ENCODE peak calls at places on chromosomes 16 and 17, in five cellular contexts. H is IMR-90, P is NCI-H1417, C is stomach, S is ELF-1. D is an unnamed sample.

GRCh38 chr16:86886651-86887050 is 308.3 kb downstream of the FOXL1 start:
- DNase-seq in C (no peak), H (peak), S (peak), P (no peak), D (no peak)

GRCh38 chr17:19762515-19762961 is 14.4 kb upstream of the ALDH3A1 start:
- DNase-seq in S (peak), H (peak), P (peak), C (peak), D (peak)

GRCh38 chr16:55505333-55506015 is 3.4 kb upstream of the LPCAT2 start:
- DNase-seq in C (no peak), P (no peak), S (no peak), H (no peak), D (no peak)

GRCh38 chr17:72935984-72936383 is 156.5 kb downstream of the SLC39A11 start:
- DNase-seq in H (no peak), C (no peak), S (no peak), P (no peak), D (no peak)

GRCh38 chr16:48408688-48409087 is 23.5 kb upstream of the SIAH1 start:
- DNase-seq in H (peak), P (no peak), S (no peak), C (peak), D (peak)

GRCh38 chr17:28366605-28367004 is 1.6 kb upstream of the SEBOX start:
- DNase-seq in C (no peak), P (no peak), H (no peak), S (no peak), D (no peak)

GRCh38 chr17:19361326-19361725 is 1.2 kb downstream of the B9D1 start:
- DNase-seq in C (no peak), S (no peak), P (no peak), H (no peak), D (no peak)

GRCh38 chr16:57752203-57752580 is 16.6 kb downstream of the KATNB1 start:
- DNase-seq in H (no peak), S (no peak), P (no peak), C (no peak), D (no peak)

GRCh38 chr17:8119575-8120519 is 1.5 kb upstream of the ALOXE3 start:
- DNase-seq in P (peak), S (peak), C (peak), H (peak), D (peak)

GRCh38 chr17:71633391-71633849 is 487.4 kb upstream of the SOX9 start:
- DNase-seq in C (no peak), H (peak), S (no peak), P (no peak), D (no peak)

GRCh38 chr17:80930335-80931040 is 61.2 kb upstream of the CHMP6 start:
- DNase-seq in S (no peak), H (no peak), P (no peak), C (no peak), D (no peak)

GRCh38 chr16:85580684-85581083 is 32.4 kb upstream of the GSE1 start:
- DNase-seq in C (no peak), P (no peak), H (no peak), S (no peak), D (no peak)

GRCh38 chr17:82956146-82956725 is 116.4 kb upstream of the ZNF750 start:
- DNase-seq in C (peak), H (no peak), P (no peak), S (no peak), D (no peak)

GRCh38 chr17:74759243-74759801 is 10.9 kb downstream of the NHERF1 start:
- DNase-seq in C (no peak), P (no peak), H (no peak), S (no peak), D (no peak)

GRCh38 chr17:61574542-61575351 is 16.3 kb downstream of the NACA2 start:
- DNase-seq in H (peak), C (no peak), P (peak), S (peak), D (peak)

GRCh38 chr17:13460646-13461045 is 141.1 kb downstream of the HS3ST3A1 start:
- DNase-seq in P (no peak), H (peak), S (no peak), C (no peak), D (no peak)

GRCh38 chr17:20896153-20896649 is 146.6 kb downstream of the USP22 start:
- DNase-seq in P (no peak), H (peak), S (no peak), C (peak), D (peak)

GRCh38 chr17:27949304-27949703 is 56.1 kb upstream of the LYRM9 start:
- DNase-seq in H (no peak), C (no peak), S (no peak), P (no peak), D (no peak)

GRCh38 chr16:85190572-85190971 is 78.3 kb upstream of the CIBAR2 start:
- DNase-seq in P (no peak), H (no peak), S (peak), C (no peak), D (no peak)

GRCh38 chr17:40443196-40443987 is at the start of gene IGFBP4:
- DNase-seq in H (peak), C (peak), S (peak), P (peak), D (peak)

GRCh38 chr17:45371414-45372324 is 54.8 kb upstream of the MAP3K14 start:
- DNase-seq in H (peak), C (peak), P (no peak), S (peak), D (peak)

GRCh38 chr16:51228097-51228659 is 77.1 kb upstream of the SALL1 start:
- DNase-seq in C (no peak), H (no peak), S (no peak), P (no peak), D (no peak)

GRCh38 chr16:78298986-78299385 is 199.5 kb downstream of the WWOX start:
- DNase-seq in C (no peak), S (no peak), H (no peak), P (no peak), D (no peak)

GRCh38 chr16:75107505-75107904 is 9.1 kb downstream of the LDHD start:
- DNase-seq in P (no peak), C (no peak), H (no peak), S (no peak), D (no peak)

D was measured in Ammon's horn.